ENCODE peak calls at places on chromosomes 1 and 21, in six cellular contexts. Q is suprapubic skin; T is Calu3; U is HT1080; C is activated CD4-positive, alpha-beta T cell treated with anti-CD3 and anti-CD28 coated beads, Interleukin-2, amount 50 U/mL, for 48 hours; N is left ventricle myocardium superior. S is an unnamed sample.

GRCh38 chr1:191026828-191027227 is 549.2 kb upstream of the BRINP3 start:
- DNase-seq in Q (no peak), T (no peak), U (no peak), C (no peak), N (no peak), S (no peak)

GRCh38 chr21:43305336-43305665 is 121.6 kb downstream of the SIK1 start:
- DNase-seq in Q (no peak), T (no peak), U (no peak), C (no peak), N (no peak), S (no peak)

GRCh38 chr1:35929730-35930592 is 944 bp upstream of the AGO3 start:
- DNase-seq in Q (no peak), T (peak), U (peak), C (peak), N (peak), S (no peak)

GRCh38 chr1:33188572-33189275 is 6.9 kb upstream of the TRIM62 start:
- DNase-seq in Q (no peak), T (no peak), U (peak), C (no peak), N (no peak), S (no peak)

GRCh38 chr1:2948001-2948750 is 73.1 kb upstream of the ACTRT2 start:
- DNase-seq in Q (no peak), T (no peak), U (no peak), C (no peak), N (no peak), S (no peak)

GRCh38 chr1:82387070-82387366 is 586.3 kb downstream of the ADGRL2 start:
- DNase-seq in Q (no peak), T (no peak), U (no peak), C (no peak), N (no peak), S (no peak)

GRCh38 chr1:47332779-47333577 is 612 bp upstream of the CMPK1 start:
- DNase-seq in Q (no peak), T (no peak), U (no peak), C (no peak), N (no peak), S (no peak)

GRCh38 chr1:168348146-168348709 is 67.6 kb downstream of the TBX19 start:
- DNase-seq in Q (no peak), T (no peak), U (peak), C (no peak), N (no peak), S (no peak)

GRCh38 chr1:26701995-26702679 is 6.3 kb downstream of the ARID1A start:
- DNase-seq in Q (no peak), T (no peak), U (no peak), C (no peak), N (no peak), S (no peak)

GRCh38 chr1:2228684-2229031 is 539 bp downstream of the SKI start:
- DNase-seq in Q (no peak), T (no peak), U (no peak), C (no peak), N (peak), S (no peak)

GRCh38 chr1:88649932-88650331 is 34.1 kb upstream of the PKN2 start:
- DNase-seq in Q (no peak), T (no peak), U (no peak), C (no peak), N (no peak), S (no peak)

GRCh38 chr1:91637539-91637994 is 136.9 kb downstream of the CDC7 start:
- DNase-seq in Q (no peak), T (no peak), U (no peak), C (no peak), N (no peak), S (no peak)

GRCh38 chr1:239976130-239976968 is 115.3 kb upstream of the FMN2 start:
- DNase-seq in Q (no peak), T (peak), U (peak), C (peak), N (peak), S (no peak)

GRCh38 chr1:10914056-10914455 is 98.4 kb upstream of the TARDBP start:
- DNase-seq in Q (no peak), T (no peak), U (no peak), C (no peak), N (no peak), S (no peak)

GRCh38 chr1:20291621-20292020 is 946 bp downstream of the VWA5B1 start:
- DNase-seq in Q (no peak), T (no peak), U (no peak), C (peak), N (no peak), S (no peak)

GRCh38 chr21:37225440-37225839 is 41.7 kb downstream of the VPS26C start:
- DNase-seq in Q (no peak), T (no peak), U (no peak), C (peak), N (no peak), S (no peak)

GRCh38 chr1:219085988-219086387 is 87.7 kb upstream of the LYPLAL1 start:
- DNase-seq in Q (no peak), T (no peak), U (peak), C (no peak), N (no peak), S (no peak)

GRCh38 chr1:62013264-62013663 is 181.4 kb upstream of the L1TD1 start:
- DNase-seq in Q (no peak), T (no peak), U (no peak), C (no peak), N (no peak), S (no peak)

GRCh38 chr1:202625416-202626360 is 84.6 kb downstream of the SYT2 start:
- DNase-seq in Q (no peak), T (peak), U (peak), C (peak), N (peak), S (peak)

GRCh38 chr1:78840447-78841251 is 165.9 kb downstream of the ADGRL4 start:
- DNase-seq in Q (no peak), T (no peak), U (no peak), C (no peak), N (no peak), S (no peak)

GRCh38 chr21:35358008-35358407 is 308.9 kb upstream of the RUNX1 start:
- DNase-seq in Q (no peak), T (no peak), U (no peak), C (no peak), N (no peak), S (no peak)

GRCh38 chr1:36160949-36161485 is 5.1 kb downstream of the MAP7D1 start:
- DNase-seq in Q (peak), T (peak), U (peak), C (peak), N (peak), S (peak)

GRCh38 chr1:230288641-230289349 is 137.3 kb downstream of the PGBD5 start:
- DNase-seq in Q (no peak), T (no peak), U (peak), C (no peak), N (no peak), S (no peak)

S was measured in NCI-H2029.